ENCODE peak calls at places on chromosomes 5 and 9, in eight cellular contexts. M, D, N, Q, E, K, V and C are unnamed samples.
A peak's percentile ranks its signal among the peaks of the same experiment; 100 is the strongest.

GRCh38 chr5:138654281-138654867 is 79.2 kb upstream of the HSPA9 start:
- DNase-seq in M (no peak), D (peak; percentile 70), N (no peak), Q (no peak), E (peak; percentile 70), K (no peak), V (no peak), C (no peak)

GRCh38 chr5:179799644-179799973 is 5.8 kb downstream of the LTC4S start:
- DNase-seq in M (no peak), D (no peak), N (no peak), Q (no peak), E (no peak), K (no peak), V (no peak), C (no peak)

GRCh38 chr5:102628449-102629175 is 126.5 kb upstream of the PAM start:
- DNase-seq in M (peak; percentile 41), D (peak; percentile 15), N (no peak), Q (no peak), E (peak; percentile 29), K (no peak), V (no peak), C (peak; percentile 40)

GRCh38 chr5:1182633-1183423 is 18.6 kb upstream of the SLC6A19 start:
- DNase-seq in M (no peak), D (no peak), N (no peak), Q (no peak), E (no peak), K (peak; percentile 35), V (no peak), C (no peak)

GRCh38 chr9:107789001-107789710 is 299.6 kb upstream of the KLF4 start:
- DNase-seq in M (no peak), D (no peak), N (no peak), Q (no peak), E (no peak), K (no peak), V (no peak), C (no peak)

GRCh38 chr5:127096328-127096993 is 23.2 kb upstream of the C5orf63 start:
- DNase-seq in M (no peak), D (no peak), N (no peak), Q (no peak), E (no peak), K (no peak), V (no peak), C (no peak)

GRCh38 chr5:146005723-146006122 is 69.3 kb downstream of the SH3RF2 start:
- DNase-seq in M (no peak), D (peak; percentile 78), N (no peak), Q (no peak), E (no peak), K (no peak), V (no peak), C (no peak)

GRCh38 chr5:145101246-145101645 is 733.9 kb downstream of the PRELID2 start:
- DNase-seq in M (no peak), D (peak; percentile 3), N (no peak), Q (no peak), E (no peak), K (no peak), V (no peak), C (peak; percentile 2)

GRCh38 chr9:105053209-105053652 is 125.3 kb upstream of the ABCA1 start:
- DNase-seq in M (no peak), D (peak; percentile 95), N (no peak), Q (no peak), E (peak; percentile 76), K (no peak), V (no peak), C (no peak)

GRCh38 chr9:127525426-127526188 is 74.3 kb downstream of the LRSAM1 start:
- DNase-seq in M (no peak), D (peak; percentile 53), N (no peak), Q (no peak), E (peak; percentile 54), K (no peak), V (no peak), C (peak; percentile 54)

GRCh38 chr5:2020730-2021129 is 138.0 kb upstream of the IRX4 start:
- DNase-seq in M (no peak), D (no peak), N (no peak), Q (no peak), E (no peak), K (no peak), V (no peak), C (no peak)

GRCh38 chr9:20683351-20684034 is 566 bp upstream of the FOCAD start:
- DNase-seq in M (peak; percentile 60), D (peak; percentile 38), N (no peak), Q (no peak), E (peak; percentile 63), K (no peak), V (peak; percentile 22), C (peak; percentile 18)

GRCh38 chr9:133108794-133109641 is 12.0 kb downstream of the RALGDS start:
- DNase-seq in M (no peak), D (no peak), N (no peak), Q (no peak), E (no peak), K (no peak), V (no peak), C (no peak)

GRCh38 chr5:142642427-142642826 is 43.5 kb downstream of the FGF1 start:
- DNase-seq in M (no peak), D (no peak), N (no peak), Q (no peak), E (no peak), K (no peak), V (no peak), C (no peak)

GRCh38 chr5:74648835-74649286 is 8.3 kb upstream of the ENC1 start:
- DNase-seq in M (peak; percentile 14), D (peak; percentile 73), N (peak; percentile 61), Q (peak; percentile 29), E (peak; percentile 70), K (no peak), V (peak; percentile 84), C (no peak)

GRCh38 chr9:119533509-119533908 is 164.3 kb upstream of the BRINP1 start:
- DNase-seq in M (no peak), D (no peak), N (no peak), Q (no peak), E (no peak), K (no peak), V (no peak), C (no peak)

GRCh38 chr5:176794509-176794908 is 15.8 kb upstream of the UNC5A start:
- DNase-seq in M (no peak), D (no peak), N (no peak), Q (no peak), E (no peak), K (no peak), V (no peak), C (no peak)

GRCh38 chr9:96874947-96875459 is 20.7 kb upstream of the ZNF782 start:
- DNase-seq in M (peak; percentile 65), D (peak; percentile 93), N (no peak), Q (peak; percentile 38), E (peak; percentile 71), K (no peak), V (peak; percentile 70), C (peak; percentile 51)

GRCh38 chr9:134957945-134958227 is 40.2 kb upstream of the FCN1 start:
- DNase-seq in M (no peak), D (no peak), N (no peak), Q (no peak), E (no peak), K (no peak), V (no peak), C (no peak)

GRCh38 chr5:135821802-135822201 is 12.7 kb upstream of the SLC25A48 start:
- DNase-seq in M (no peak), D (no peak), N (no peak), Q (peak; percentile 20), E (no peak), K (no peak), V (no peak), C (no peak)

GRCh38 chr5:137072376-137073174 is 426.6 kb downstream of the SPOCK1 start:
- DNase-seq in M (peak; percentile 22), D (peak; percentile 47), N (no peak), Q (no peak), E (no peak), K (no peak), V (no peak), C (no peak)

GRCh38 chr9:97307500-97308163 is at the start of gene CCDC180:
- DNase-seq in M (peak; percentile 57), D (no peak), N (no peak), Q (no peak), E (peak; percentile 8), K (no peak), V (no peak), C (no peak)

GRCh38 chr5:34051374-34051980 is 8.5 kb upstream of the C1QTNF3 start:
- DNase-seq in M (no peak), D (no peak), N (no peak), Q (no peak), E (no peak), K (no peak), V (no peak), C (no peak)

GRCh38 chr5:72624641-72625236 is 117.5 kb upstream of the ZNF366 start:
- DNase-seq in M (no peak), D (no peak), N (no peak), Q (no peak), E (peak; percentile 53), K (no peak), V (no peak), C (no peak)

GRCh38 chr9:122265265-122265900 is 701 bp downstream of the MRRF start:
- DNase-seq in M (no peak), D (peak; percentile 57), N (no peak), Q (no peak), E (peak; percentile 14), K (no peak), V (peak; percentile 40), C (peak; percentile 18)

GRCh38 chr9:124658165-124659017 is 112.7 kb downstream of the NR6A1 start:
- DNase-seq in M (peak; percentile 87), D (peak; percentile 98), N (peak; percentile 51), Q (peak; percentile 87), E (peak; percentile 97), K (peak; percentile 39), V (peak; percentile 36), C (peak; percentile 93)

GRCh38 chr9:21334969-21335632 is at the start of gene KLHL9:
- DNase-seq in M (peak; percentile 91), D (peak; percentile 93), N (peak; percentile 87), Q (peak; percentile 79), E (peak; percentile 95), K (peak; percentile 79), V (peak; percentile 92), C (peak; percentile 83)

GRCh38 chr9:18229992-18230676 is 243.8 kb upstream of the ADAMTSL1 start:
- DNase-seq in M (no peak), D (no peak), N (no peak), Q (no peak), E (no peak), K (no peak), V (no peak), C (no peak)

GRCh38 chr9:116193636-116194035 is 40.0 kb downstream of the PAPPA start:
- DNase-seq in M (no peak), D (peak; percentile 82), N (no peak), Q (no peak), E (peak; percentile 72), K (no peak), V (no peak), C (no peak)

GRCh38 chr9:21812415-21812814 is 10.0 kb downstream of the MTAP start:
- DNase-seq in M (no peak), D (peak; percentile 97), N (no peak), Q (no peak), E (peak; percentile 52), K (no peak), V (no peak), C (no peak)

GRCh38 chr5:142386151-142387021 is 61.6 kb upstream of the SPRY4 start:
- DNase-seq in M (peak; percentile 38), D (peak; percentile 58), N (no peak), Q (no peak), E (no peak), K (no peak), V (no peak), C (no peak)

GRCh38 chr5:89697581-89697980 is 712.0 kb downstream of the CETN3 start:
- DNase-seq in M (no peak), D (peak; percentile 75), N (no peak), Q (no peak), E (no peak), K (no peak), V (no peak), C (no peak)

GRCh38 chr5:55480781-55481180 is 54.0 kb downstream of the PLPP1 start:
- DNase-seq in M (no peak), D (peak; percentile 18), N (no peak), Q (no peak), E (peak; percentile 29), K (no peak), V (no peak), C (no peak)

GRCh38 chr5:149126898-149127297 is 14.4 kb upstream of the ABLIM3 start:
- DNase-seq in M (no peak), D (peak; percentile 26), N (no peak), Q (no peak), E (no peak), K (no peak), V (no peak), C (no peak)